ENCODE peak calls at places on chromosomes 7 and 10, in five cellular contexts. V, H, T, X and Z are unnamed samples.

GRCh38 chr7:5429857-5430611 is 6.4 kb upstream of the TNRC18 start:
- DNase-seq in V (peak; percentile 64), H (peak; percentile 40), T (peak; percentile 83), X (no peak), Z (no peak)

GRCh38 chr7:36153571-36154097 is 580 bp downstream of the EEPD1 start:
- DNase-seq in V (no peak), H (no peak), T (no peak), X (peak; percentile 53), Z (no peak)

GRCh38 chr7:128260069-128260468 is 19.0 kb downstream of the LEP start:
- DNase-seq in V (no peak), H (no peak), T (no peak), X (no peak), Z (no peak)

GRCh38 chr7:74372511-74373111 is 81.1 kb upstream of the GTF2IRD1 start:
- DNase-seq in V (peak; percentile 73), H (peak; percentile 53), T (no peak), X (peak; percentile 58), Z (no peak)

GRCh38 chr10:102117391-102118159 is 2.6 kb downstream of the LDB1 start:
- DNase-seq in V (peak; percentile 91), H (peak; percentile 84), T (peak; percentile 72), X (peak; percentile 73), Z (peak; percentile 70)

GRCh38 chr7:141430426-141431142 is 120.6 kb upstream of the AGK start:
- DNase-seq in V (no peak), H (no peak), T (no peak), X (peak; percentile 66), Z (no peak)

GRCh38 chr7:433558-433957 is 86.1 kb downstream of the PDGFA start:
- DNase-seq in V (no peak), H (no peak), T (no peak), X (no peak), Z (no peak)

GRCh38 chr10:48526371-48526821 is 78.5 kb downstream of the ARHGAP22 start:
- DNase-seq in V (no peak), H (no peak), T (no peak), X (no peak), Z (no peak)

GRCh38 chr7:140364819-140365218 is 33.5 kb downstream of the SLC37A3 start:
- DNase-seq in V (no peak), H (no peak), T (no peak), X (no peak), Z (no peak)

GRCh38 chr10:95181731-95182130 is 12.3 kb upstream of the ACSM6 start:
- DNase-seq in V (no peak), H (no peak), T (no peak), X (no peak), Z (no peak)

GRCh38 chr10:4691301-4691700 is 134.7 kb upstream of the AKR1E2 start:
- DNase-seq in V (no peak), H (no peak), T (no peak), X (no peak), Z (no peak)

GRCh38 chr7:144468990-144469732 is 65.7 kb upstream of the NOBOX start:
- DNase-seq in V (no peak), H (no peak), T (no peak), X (no peak), Z (no peak)

GRCh38 chr10:25125151-25125550 is 49.6 kb upstream of the GPR158 start:
- DNase-seq in V (no peak), H (no peak), T (no peak), X (peak; percentile 54), Z (no peak)

GRCh38 chr10:44627591-44628354 is 242.9 kb upstream of the CXCL12 start:
- DNase-seq in V (no peak), H (no peak), T (no peak), X (no peak), Z (no peak)

GRCh38 chr7:105060923-105061322 is 46.9 kb downstream of the KMT2E start:
- DNase-seq in V (no peak), H (no peak), T (no peak), X (no peak), Z (no peak)

GRCh38 chr10:118594392-118595063 is 920 bp downstream of the PRLHR start:
- DNase-seq in V (peak; percentile 75), H (peak; percentile 39), T (no peak), X (peak; percentile 90), Z (no peak)

GRCh38 chr7:121547341-121548092 is 151.4 kb upstream of the FAM3C start:
- DNase-seq in V (no peak), H (no peak), T (no peak), X (no peak), Z (no peak)

GRCh38 chr7:134787720-134788119 is 8.3 kb downstream of the CALD1 start:
- DNase-seq in V (no peak), H (no peak), T (no peak), X (no peak), Z (no peak)
- H3K4me1 ChIP-seq in V (peaks cover 4% of the 10 kb centered on the region), H (peaks cover 9% of the 10 kb centered on the region), T (peaks cover 5% of the 10 kb centered on the region), X (peaks cover 2% of the 10 kb centered on the region), Z (no peaks in the 10 kb centered on the region)

GRCh38 chr10:103919648-103920025 is 1.7 kb upstream of the STN1 start:
- DNase-seq in V (no peak), H (no peak), T (no peak), X (no peak), Z (no peak)
- H3K27ac ChIP-seq in V (no peak overlapping the region), H (no peak overlapping the region), T (no peak overlapping the region), X (no peak overlapping the region), Z (no peak overlapping the region)

GRCh38 chr10:32985781-32986350 is 27.8 kb upstream of the ITGB1 start:
- DNase-seq in V (no peak), H (no peak), T (no peak), X (no peak), Z (no peak)
- H3K4me1 ChIP-seq in V (peaks cover 3% of the 10 kb centered on the region), H (peaks cover 6% of the 10 kb centered on the region), T (no peaks in the 10 kb centered on the region), X (peaks cover 3% of the 10 kb centered on the region), Z (peaks cover 29% of the 10 kb centered on the region)

GRCh38 chr10:121541450-121541849 is 56.8 kb downstream of the FGFR2 start:
- DNase-seq in V (no peak), H (no peak), T (no peak), X (no peak), Z (no peak)
- H3K27ac ChIP-seq in V (no peak overlapping the region), H (no peak overlapping the region), T (no peak overlapping the region), X (peak overlapping the region; percentile 1), Z (no peak overlapping the region)

GRCh38 chr7:2667843-2668242 is 20.2 kb upstream of the AMZ1 start:
- DNase-seq in V (no peak), H (peak; percentile 11), T (no peak), X (no peak), Z (no peak)

GRCh38 chr7:2665359-2665791 is 22.6 kb upstream of the AMZ1 start:
- DNase-seq in V (no peak), H (peak; percentile 30), T (no peak), X (peak; percentile 74), Z (no peak)

GRCh38 chr7:2668401-2668800 is 19.6 kb upstream of the AMZ1 start:
- DNase-seq in V (no peak), H (peak; percentile 8), T (no peak), X (no peak), Z (no peak)

GRCh38 chr7:2666130-2666529 is 21.9 kb upstream of the AMZ1 start:
- DNase-seq in V (no peak), H (peak; percentile 10), T (no peak), X (no peak), Z (no peak)

GRCh38 chr7:2666588-2667250 is 21.3 kb upstream of the AMZ1 start:
- DNase-seq in V (no peak), H (peak; percentile 10), T (no peak), X (no peak), Z (no peak)
- H3K4me1 ChIP-seq in V (peaks cover 12% of the 10 kb centered on the region), H (peaks cover 3% of the 10 kb centered on the region), T (no peaks in the 10 kb centered on the region), X (no peaks in the 10 kb centered on the region), Z (no peaks in the 10 kb centered on the region)

GRCh38 chr7:80924090-80924489 is 5.2 kb upstream of the SEMA3C start:
- DNase-seq in V (no peak), H (no peak), T (no peak), X (no peak), Z (no peak)
- H3K27ac ChIP-seq in V (no peak overlapping the region), H (no peak overlapping the region), T (peak overlapping the region; percentile 40), X (no peak overlapping the region), Z (no peak overlapping the region)